ENCODE peak calls at places on chromosome 7, in eight cellular contexts. J is endothelial cell; C is dorsolateral prefrontal cortex; F is effector memory CD8-positive, alpha-beta T cell; D is substantia nigra; E is MG63; R is AML-193; T is MV-4-11. Y is an unnamed sample.

GRCh38 chr7:137953043-137953691 is 48.7 kb downstream of the CREB3L2 start:
- DNase-seq in J (no peak), C (no peak), F (no peak), D (no peak), E (peak; percentile 22), R (no peak), T (no peak), Y (no peak)

GRCh38 chr7:101321491-101322401 is at the start of gene IFT22:
- DNase-seq in J (peak; percentile 93), C (peak; percentile 86), F (peak; percentile 71), D (peak; percentile 80), E (peak; percentile 87), R (peak; percentile 79), T (peak; percentile 84), Y (peak; percentile 87)

GRCh38 chr7:128867842-128868623 is 5.4 kb downstream of the ATP6V1F start:
- DNase-seq in J (no peak), C (no peak), F (no peak), D (no peak), E (no peak), R (no peak), T (no peak), Y (no peak)

GRCh38 chr7:123608991-123609882 is 7.6 kb downstream of the ASB15 start:
- DNase-seq in J (no peak), C (no peak), F (no peak), D (no peak), E (no peak), R (no peak), T (no peak), Y (no peak)

GRCh38 chr7:81284576-81284975 is 365.7 kb upstream of the SEMA3C start:
- DNase-seq in J (no peak), C (no peak), F (no peak), D (no peak), E (no peak), R (no peak), T (no peak), Y (peak; percentile 36)

GRCh38 chr7:1978656-1979590 is 253.8 kb downstream of the MAD1L1 start:
- DNase-seq in J (no peak), C (peak; percentile 21), F (no peak), D (no peak), E (no peak), R (no peak), T (no peak), Y (no peak)

GRCh38 chr7:141363748-141364147 is 187.5 kb upstream of the AGK start:
- DNase-seq in J (no peak), C (no peak), F (no peak), D (no peak), E (no peak), R (no peak), T (no peak), Y (no peak)

GRCh38 chr7:3312583-3312982 is 11.5 kb downstream of the SDK1 start:
- DNase-seq in J (no peak), C (no peak), F (no peak), D (no peak), E (no peak), R (no peak), T (peak; percentile 57), Y (no peak)

GRCh38 chr7:103338864-103339263 is 5.7 kb downstream of the DNAJC2 start:
- DNase-seq in J (no peak), C (no peak), F (no peak), D (no peak), E (no peak), R (no peak), T (no peak), Y (no peak)

GRCh38 chr7:841943-842342 is 9.7 kb downstream of the SUN1 start:
- DNase-seq in J (no peak), C (peak; percentile 17), F (no peak), D (no peak), E (no peak), R (no peak), T (no peak), Y (no peak)

GRCh38 chr7:47988496-47989386 is 9.3 kb upstream of the HUS1 start:
- DNase-seq in J (peak; percentile 20), C (no peak), F (no peak), D (no peak), E (no peak), R (peak; percentile 25), T (peak; percentile 20), Y (no peak)